ENCODE peak calls at places on chromosomes 12 and 14, in seven cellular contexts. One of them, this sample, is unnamed.

GRCh38 chr14:101600891-101601602 is 39.8 kb downstream of the DIO3 start:
- DNase-seq in MG63: no peak
- DNase-seq in esophagus squamous epithelium: no peak
- DNase-seq in IMR-90: no peak
- DNase-seq in A549: no peak
- DNase-seq in gastrocnemius medialis: peak; percentile 5
- DNase-seq in SK-N-SH: no peak
- DNase-seq in this sample: no peak

GRCh38 chr14:76720382-76720813 is 40.9 kb upstream of the VASH1 start:
- DNase-seq in A549: no peak
- DNase-seq in MG63: peak; percentile 18
- DNase-seq in IMR-90: peak; percentile 38
- DNase-seq in SK-N-SH: peak; percentile 80
- DNase-seq in gastrocnemius medialis: peak; percentile 67
- DNase-seq in esophagus squamous epithelium: no peak
- DNase-seq in this sample: peak; percentile 81

GRCh38 chr14:76267322-76268012 is 108.5 kb upstream of the ESRRB start:
- DNase-seq in gastrocnemius medialis: peak; percentile 68
- DNase-seq in SK-N-SH: peak; percentile 73
- DNase-seq in IMR-90: peak; percentile 21
- DNase-seq in esophagus squamous epithelium: no peak
- DNase-seq in MG63: peak; percentile 6
- DNase-seq in A549: no peak
- DNase-seq in this sample: no peak

GRCh38 chr12:45049912-45050318 is 984 bp downstream of the DBX2 start:
- DNase-seq in MG63: no peak
- DNase-seq in esophagus squamous epithelium: no peak
- DNase-seq in IMR-90: no peak
- DNase-seq in A549: no peak
- DNase-seq in gastrocnemius medialis: no peak
- DNase-seq in SK-N-SH: no peak
- DNase-seq in this sample: no peak

GRCh38 chr12:176321-177181 is 37.4 kb downstream of the SLC6A12 start:
- DNase-seq in A549: peak; percentile 36
- DNase-seq in esophagus squamous epithelium: no peak
- DNase-seq in IMR-90: peak; percentile 61
- DNase-seq in SK-N-SH: peak; percentile 75
- DNase-seq in MG63: peak; percentile 36
- DNase-seq in gastrocnemius medialis: no peak
- DNase-seq in this sample: peak; percentile 49

GRCh38 chr14:104940526-104941150 is 16.0 kb downstream of the PLD4 start:
- DNase-seq in IMR-90: peak; percentile 11
- DNase-seq in esophagus squamous epithelium: no peak
- DNase-seq in gastrocnemius medialis: no peak
- DNase-seq in MG63: no peak
- DNase-seq in A549: no peak
- DNase-seq in SK-N-SH: no peak
- DNase-seq in this sample: peak; percentile 11

GRCh38 chr12:120866143-120866542 is 38.0 kb downstream of the SPPL3 start:
- DNase-seq in A549: no peak
- DNase-seq in gastrocnemius medialis: no peak
- DNase-seq in SK-N-SH: no peak
- DNase-seq in IMR-90: peak; percentile 51
- DNase-seq in esophagus squamous epithelium: no peak
- DNase-seq in MG63: no peak
- DNase-seq in this sample: no peak

GRCh38 chr12:132139912-132140311 is 4.2 kb downstream of the DDX51 start:
- DNase-seq in gastrocnemius medialis: no peak
- DNase-seq in A549: no peak
- DNase-seq in IMR-90: no peak
- DNase-seq in MG63: no peak
- DNase-seq in SK-N-SH: no peak
- DNase-seq in esophagus squamous epithelium: no peak
- DNase-seq in this sample: no peak

GRCh38 chr14:89401783-89402182 is 15.2 kb downstream of the FOXN3 start:
- DNase-seq in A549: no peak
- DNase-seq in esophagus squamous epithelium: no peak
- DNase-seq in MG63: no peak
- DNase-seq in gastrocnemius medialis: no peak
- DNase-seq in IMR-90: no peak
- DNase-seq in SK-N-SH: no peak
- DNase-seq in this sample: no peak

GRCh38 chr12:62933220-62933870 is 1.6 kb downstream of the PPM1H start:
- DNase-seq in SK-N-SH: peak; percentile 16
- DNase-seq in A549: peak; percentile 50
- DNase-seq in gastrocnemius medialis: no peak
- DNase-seq in MG63: no peak
- DNase-seq in IMR-90: no peak
- DNase-seq in esophagus squamous epithelium: no peak
- DNase-seq in this sample: no peak

GRCh38 chr14:99630202-99630601 is 14.7 kb upstream of the HHIPL1 start:
- DNase-seq in SK-N-SH: no peak
- DNase-seq in A549: peak; percentile 28
- DNase-seq in MG63: no peak
- DNase-seq in IMR-90: no peak
- DNase-seq in esophagus squamous epithelium: no peak
- DNase-seq in gastrocnemius medialis: no peak
- DNase-seq in this sample: no peak

GRCh38 chr12:104426926-104427546 is 29.7 kb upstream of the CHST11 start:
- DNase-seq in MG63: no peak
- DNase-seq in gastrocnemius medialis: no peak
- DNase-seq in esophagus squamous epithelium: no peak
- DNase-seq in SK-N-SH: peak; percentile 25
- DNase-seq in IMR-90: peak; percentile 70
- DNase-seq in A549: no peak
- DNase-seq in this sample: no peak

GRCh38 chr12:85253823-85254222 is 26.2 kb upstream of the ALX1 start:
- DNase-seq in A549: peak; percentile 74
- DNase-seq in gastrocnemius medialis: no peak
- DNase-seq in SK-N-SH: no peak
- DNase-seq in IMR-90: no peak
- DNase-seq in esophagus squamous epithelium: no peak
- DNase-seq in MG63: no peak
- DNase-seq in this sample: no peak

GRCh38 chr12:26803552-26803951 is 29.4 kb downstream of the ITPR2 start:
- DNase-seq in SK-N-SH: no peak
- DNase-seq in gastrocnemius medialis: no peak
- DNase-seq in MG63: no peak
- DNase-seq in A549: peak; percentile 5
- DNase-seq in esophagus squamous epithelium: no peak
- DNase-seq in IMR-90: peak; percentile 50
- DNase-seq in this sample: no peak

GRCh38 chr14:101194356-101195308 is 291.1 kb upstream of the RTL1 start:
- DNase-seq in MG63: no peak
- DNase-seq in gastrocnemius medialis: no peak
- DNase-seq in IMR-90: no peak
- DNase-seq in A549: no peak
- DNase-seq in SK-N-SH: no peak
- DNase-seq in esophagus squamous epithelium: no peak
- DNase-seq in this sample: no peak

GRCh38 chr12:46209165-46209564 is 59.7 kb downstream of the SLC38A1 start:
- DNase-seq in IMR-90: peak; percentile 51
- DNase-seq in gastrocnemius medialis: no peak
- DNase-seq in MG63: no peak
- DNase-seq in esophagus squamous epithelium: no peak
- DNase-seq in SK-N-SH: no peak
- DNase-seq in A549: no peak
- DNase-seq in this sample: no peak

GRCh38 chr12:114293073-114293472 is 112.9 kb downstream of the TBX5 start:
- DNase-seq in MG63: no peak
- DNase-seq in SK-N-SH: no peak
- DNase-seq in A549: no peak
- DNase-seq in esophagus squamous epithelium: no peak
- DNase-seq in gastrocnemius medialis: no peak
- DNase-seq in IMR-90: no peak
- DNase-seq in this sample: no peak

GRCh38 chr14:29370024-29370423 is 557.6 kb downstream of the PRKD1 start:
- DNase-seq in esophagus squamous epithelium: no peak
- DNase-seq in IMR-90: no peak
- DNase-seq in gastrocnemius medialis: no peak
- DNase-seq in MG63: peak; percentile 1
- DNase-seq in A549: no peak
- DNase-seq in SK-N-SH: no peak
- DNase-seq in this sample: no peak

GRCh38 chr14:51336304-51336703 is 96.3 kb downstream of the TMX1 start:
- DNase-seq in gastrocnemius medialis: no peak
- DNase-seq in esophagus squamous epithelium: no peak
- DNase-seq in MG63: no peak
- DNase-seq in A549: no peak
- DNase-seq in SK-N-SH: no peak
- DNase-seq in IMR-90: no peak
- DNase-seq in this sample: no peak

GRCh38 chr12:18145924-18146323 is 55.9 kb upstream of the RERGL start:
- DNase-seq in gastrocnemius medialis: no peak
- DNase-seq in A549: no peak
- DNase-seq in SK-N-SH: no peak
- DNase-seq in esophagus squamous epithelium: no peak
- DNase-seq in MG63: no peak
- DNase-seq in IMR-90: no peak
- DNase-seq in this sample: no peak

GRCh38 chr14:67464856-67465255 is 23.7 kb downstream of the TMEM229B start:
- DNase-seq in gastrocnemius medialis: no peak
- DNase-seq in MG63: no peak
- DNase-seq in A549: no peak
- DNase-seq in IMR-90: no peak
- DNase-seq in SK-N-SH: no peak
- DNase-seq in esophagus squamous epithelium: no peak
- DNase-seq in this sample: no peak

DNA sequence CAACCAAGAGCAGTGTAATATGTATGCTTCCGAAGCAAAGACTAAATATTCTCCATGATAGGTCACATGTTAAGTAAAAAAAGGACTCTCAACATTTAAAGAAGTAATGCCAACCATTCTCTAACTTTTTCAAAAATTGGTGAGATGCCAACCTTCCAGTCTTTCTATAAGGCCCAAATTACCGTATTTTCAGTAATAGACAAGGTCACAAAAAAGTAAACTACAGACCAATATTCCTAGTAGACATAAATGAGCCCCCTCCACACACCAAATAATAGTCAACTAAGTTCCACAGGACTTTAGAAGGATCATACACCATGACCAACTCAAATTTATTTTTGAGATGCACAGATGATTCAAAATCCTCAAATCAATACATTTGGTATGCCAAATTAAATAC is 867.4 kb downstream of the TMEM121 start:
- DNase-seq in IMR-90: no peak
- DNase-seq in SK-N-SH: no peak
- DNase-seq in MG63: no peak
- DNase-seq in esophagus squamous epithelium: no peak
- DNase-seq in A549: no peak
- DNase-seq in gastrocnemius medialis: no peak
- DNase-seq in this sample: no peak
- H3K9me3 ChIP-seq in IMR-90: peaks cover 26% of the 10 kb centered on the region
- H3K9me3 ChIP-seq in SK-N-SH: no peaks in the 10 kb centered on the region
- H3K9me3 ChIP-seq in MG63: no peaks in the 10 kb centered on the region
- H3K9me3 ChIP-seq in esophagus squamous epithelium: no peaks in the 10 kb centered on the region
- H3K9me3 ChIP-seq in A549: no peaks in the 10 kb centered on the region
- H3K9me3 ChIP-seq in gastrocnemius medialis: no peaks in the 10 kb centered on the region
- H3K9me3 ChIP-seq in this sample: no peaks in the 10 kb centered on the region

GRCh38 chr14:30998100-30998706 is 27.2 kb upstream of the AP4S1 start:
- DNase-seq in esophagus squamous epithelium: no peak
- DNase-seq in A549: no peak
- DNase-seq in gastrocnemius medialis: no peak
- DNase-seq in MG63: no peak
- DNase-seq in SK-N-SH: no peak
- DNase-seq in IMR-90: no peak
- DNase-seq in this sample: no peak

GRCh38 chr14:30996892-30997659 is 28.4 kb upstream of the AP4S1 start:
- DNase-seq in SK-N-SH: no peak
- DNase-seq in A549: no peak
- DNase-seq in MG63: no peak
- DNase-seq in esophagus squamous epithelium: no peak
- DNase-seq in gastrocnemius medialis: no peak
- DNase-seq in IMR-90: no peak
- DNase-seq in this sample: no peak

GRCh38 chr14:31001339-31001658 is 24.1 kb upstream of the AP4S1 start:
- DNase-seq in gastrocnemius medialis: no peak
- DNase-seq in esophagus squamous epithelium: no peak
- DNase-seq in SK-N-SH: no peak
- DNase-seq in MG63: no peak
- DNase-seq in IMR-90: no peak
- DNase-seq in A549: no peak
- DNase-seq in this sample: no peak

GRCh38 chr14:31000629-31001338 is 24.7 kb upstream of the AP4S1 start:
- DNase-seq in IMR-90: no peak
- DNase-seq in A549: no peak
- DNase-seq in MG63: peak; percentile 5
- DNase-seq in gastrocnemius medialis: no peak
- DNase-seq in esophagus squamous epithelium: no peak
- DNase-seq in SK-N-SH: no peak
- DNase-seq in this sample: peak; percentile 4

GRCh38 chr14:30999038-30999773 is 26.2 kb upstream of the AP4S1 start:
- DNase-seq in gastrocnemius medialis: no peak
- DNase-seq in esophagus squamous epithelium: no peak
- DNase-seq in MG63: no peak
- DNase-seq in A549: no peak
- DNase-seq in IMR-90: no peak
- DNase-seq in SK-N-SH: no peak
- DNase-seq in this sample: no peak
- H3K9me3 ChIP-seq in gastrocnemius medialis: no peaks in the 10 kb centered on the region
- H3K9me3 ChIP-seq in esophagus squamous epithelium: no peaks in the 10 kb centered on the region
- H3K9me3 ChIP-seq in MG63: peaks cover 10% of the 10 kb centered on the region
- H3K9me3 ChIP-seq in A549: peaks cover 16% of the 10 kb centered on the region
- H3K9me3 ChIP-seq in IMR-90: peaks cover 6% of the 10 kb centered on the region
- H3K9me3 ChIP-seq in SK-N-SH: peaks cover 8% of the 10 kb centered on the region
- H3K9me3 ChIP-seq in this sample: no peaks in the 10 kb centered on the region

DNA sequence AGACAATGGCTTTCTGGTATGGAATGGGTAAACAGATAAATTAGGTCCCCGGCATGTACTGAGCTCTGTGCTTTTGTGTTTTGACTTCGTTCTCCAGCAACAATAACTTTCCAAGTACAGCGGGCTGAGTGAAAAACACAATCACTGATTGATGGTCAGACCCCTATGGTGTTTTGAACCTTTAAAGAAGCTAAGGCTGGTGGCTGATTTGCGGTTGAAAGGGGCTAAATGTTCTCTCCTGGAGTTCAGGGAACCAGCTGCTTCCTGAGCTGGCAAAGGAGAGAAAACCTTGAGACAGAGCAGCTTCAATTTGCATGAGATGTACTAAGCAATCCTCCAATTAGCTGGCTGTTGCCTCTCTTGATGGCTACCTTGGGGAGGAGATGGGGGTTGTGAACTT is 546.7 kb upstream of the SEL1L start:
- DNase-seq in IMR-90: no peak
- DNase-seq in A549: no peak
- DNase-seq in esophagus squamous epithelium: no peak
- DNase-seq in MG63: no peak
- DNase-seq in gastrocnemius medialis: no peak
- DNase-seq in SK-N-SH: no peak
- DNase-seq in this sample: no peak
- H3K9me3 ChIP-seq in IMR-90: peaks cover 6% of the 10 kb centered on the region
- H3K9me3 ChIP-seq in A549: no peaks in the 10 kb centered on the region
- H3K9me3 ChIP-seq in esophagus squamous epithelium: no peaks in the 10 kb centered on the region
- H3K9me3 ChIP-seq in MG63: no peaks in the 10 kb centered on the region
- H3K9me3 ChIP-seq in gastrocnemius medialis: no peaks in the 10 kb centered on the region
- H3K9me3 ChIP-seq in SK-N-SH: no peaks in the 10 kb centered on the region
- H3K9me3 ChIP-seq in this sample: no peaks in the 10 kb centered on the region

DNA sequence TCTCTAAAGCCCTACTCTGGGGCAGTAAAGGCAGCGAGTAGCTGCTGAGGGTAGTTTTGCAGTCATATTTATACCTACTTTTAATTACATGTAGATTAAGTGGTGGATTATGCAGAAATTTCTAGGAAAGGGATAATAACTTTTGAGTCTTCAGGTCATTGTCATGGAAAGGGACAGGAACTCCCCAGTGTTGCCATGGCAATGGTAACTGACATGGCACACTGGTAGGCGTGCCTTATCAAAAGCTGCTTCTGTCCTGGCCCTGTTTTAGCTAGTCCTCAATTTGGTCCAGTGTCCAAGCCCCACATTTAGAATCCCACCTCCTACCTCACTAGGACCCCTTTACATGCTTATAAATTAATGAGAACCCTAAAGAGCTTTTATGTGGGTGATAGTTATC is 303.1 kb downstream of the VRK1 start:
- DNase-seq in gastrocnemius medialis: no peak
- DNase-seq in SK-N-SH: no peak
- DNase-seq in A549: no peak
- DNase-seq in IMR-90: no peak
- DNase-seq in MG63: no peak
- DNase-seq in esophagus squamous epithelium: no peak
- DNase-seq in this sample: no peak
- H3K9me3 ChIP-seq in gastrocnemius medialis: no peaks in the 10 kb centered on the region
- H3K9me3 ChIP-seq in SK-N-SH: no peaks in the 10 kb centered on the region
- H3K9me3 ChIP-seq in A549: no peaks in the 10 kb centered on the region
- H3K9me3 ChIP-seq in IMR-90: peaks cover 39% of the 10 kb centered on the region
- H3K9me3 ChIP-seq in MG63: no peaks in the 10 kb centered on the region
- H3K9me3 ChIP-seq in esophagus squamous epithelium: no peaks in the 10 kb centered on the region
- H3K9me3 ChIP-seq in this sample: no peaks in the 10 kb centered on the region